ENCODE peak calls at places on chromosomes 13 and 19, in six cellular contexts. O is adrenal gland, X is heart left ventricle, M is upper lobe of left lung, V is GM12878, W is tibial nerve. T is an unnamed sample.

GRCh38 chr19:4909172-4909896 is at the start of gene UHRF1:
- DNase-seq in O (no peak), X (no peak), M (no peak), V (no peak), W (no peak), T (no peak)

GRCh38 chr19:17942582-17943283 is 9.9 kb downstream of the CCDC124 start:
- DNase-seq in O (peak; percentile 19), X (no peak), M (no peak), V (no peak), W (no peak), T (no peak)

GRCh38 chr13:72456486-72456885 is 270.9 kb downstream of the MZT1 start:
- DNase-seq in O (no peak), X (no peak), M (no peak), V (no peak), W (no peak), T (no peak)

GRCh38 chr13:110307697-110308376 is 753 bp downstream of the COL4A2 start:
- DNase-seq in O (no peak), X (no peak), M (no peak), V (no peak), W (no peak), T (no peak)

GRCh38 chr13:77784531-77784930 is 87.0 kb downstream of the SLAIN1 start:
- DNase-seq in O (no peak), X (no peak), M (no peak), V (no peak), W (no peak), T (no peak)

GRCh38 chr19:37938379-37938778 is 31.4 kb downstream of the SIPA1L3 start:
- DNase-seq in O (no peak), X (no peak), M (no peak), V (no peak), W (no peak), T (no peak)

GRCh38 chr13:94192576-94192975 is 286.9 kb downstream of the DCT start:
- DNase-seq in O (peak; percentile 49), X (no peak), M (peak; percentile 29), V (no peak), W (peak; percentile 30), T (peak; percentile 18)

GRCh38 chr19:10624585-10624984 is 768 bp upstream of the SLC44A2 start:
- DNase-seq in O (no peak), X (no peak), M (no peak), V (no peak), W (no peak), T (no peak)

GRCh38 chr19:51382004-51382403 is 5.8 kb downstream of the LIM2 start:
- DNase-seq in O (no peak), X (no peak), M (no peak), V (no peak), W (no peak), T (no peak)

GRCh38 chr19:17332677-17333581 is 1.7 kb downstream of the ANO8 start:
- DNase-seq in O (peak; percentile 60), X (no peak), M (no peak), V (peak; percentile 40), W (no peak), T (no peak)

GRCh38 chr19:46126086-46126485 is 1.6 kb upstream of the IGFL3 start:
- DNase-seq in O (no peak), X (no peak), M (no peak), V (no peak), W (no peak), T (no peak)

GRCh38 chr13:44908712-44909111 is 80.6 kb downstream of the NUFIP1 start:
- DNase-seq in O (no peak), X (no peak), M (no peak), V (no peak), W (no peak), T (no peak)

GRCh38 chr13:108315955-108316354 is 46.4 kb downstream of the TNFSF13B start:
- DNase-seq in O (no peak), X (no peak), M (no peak), V (no peak), W (no peak), T (no peak)

GRCh38 chr13:28819748-28820098 is 416 bp upstream of the MTUS2 start:
- DNase-seq in O (peak; percentile 57), X (peak; percentile 55), M (peak; percentile 28), V (no peak), W (no peak), T (no peak)

GRCh38 chr13:50060718-50061117 is 45.5 kb downstream of the KCNRG start:
- DNase-seq in O (no peak), X (no peak), M (no peak), V (no peak), W (no peak), T (no peak)

GRCh38 chr13:70568571-70568970 is 460.3 kb upstream of the KLHL1 start:
- DNase-seq in O (peak; percentile 16), X (no peak), M (no peak), V (peak; percentile 5), W (peak; percentile 55), T (peak; percentile 9)

GRCh38 chr13:97030705-97031452 is 36.6 kb upstream of the OXGR1 start:
- DNase-seq in O (peak; percentile 29), X (no peak), M (no peak), V (no peak), W (no peak), T (no peak)

GRCh38 chr13:98975822-98976261 is 2.0 kb downstream of the DOCK9 start:
- DNase-seq in O (peak; percentile 9), X (no peak), M (peak; percentile 52), V (no peak), W (no peak), T (no peak)

GRCh38 chr13:110405597-110406450 is 98.7 kb downstream of the COL4A2 start:
- DNase-seq in O (no peak), X (no peak), M (no peak), V (no peak), W (no peak), T (no peak)

GRCh38 chr13:31951215-31951678 is 80.3 kb upstream of the FRY start:
- DNase-seq in O (peak; percentile 65), X (peak; percentile 51), M (peak; percentile 95), V (peak; percentile 89), W (peak; percentile 48), T (no peak)

GRCh38 chr13:87052731-87053130 is 618.4 kb upstream of the SLITRK5 start:
- DNase-seq in O (no peak), X (no peak), M (no peak), V (no peak), W (no peak), T (no peak)

GRCh38 chr19:21117041-21117907 is 24.6 kb upstream of the ZNF431 start:
- DNase-seq in O (no peak), X (no peak), M (no peak), V (no peak), W (no peak), T (no peak)

GRCh38 chr19:2432131-2432848 is 4.9 kb upstream of the TIMM13 start:
- DNase-seq in O (no peak), X (no peak), M (no peak), V (no peak), W (no peak), T (no peak)

GRCh38 chr19:44254496-44254895 is 5.2 kb upstream of the ZNF233 start:
- DNase-seq in O (no peak), X (no peak), M (no peak), V (no peak), W (no peak), T (no peak)

GRCh38 chr13:73849292-73849691 is 284.9 kb downstream of the KLF12 start:
- DNase-seq in O (no peak), X (no peak), M (no peak), V (no peak), W (no peak), T (no peak)

GRCh38 chr13:30340367-30341184 is 33.2 kb upstream of the KATNAL1 start:
- DNase-seq in O (peak; percentile 91), X (peak; percentile 48), M (peak; percentile 60), V (no peak), W (peak; percentile 19), T (no peak)

GRCh38 chr13:114119196-114119595 is 13.2 kb downstream of the RASA3 start:
- DNase-seq in O (no peak), X (no peak), M (no peak), V (no peak), W (no peak), T (no peak)
- TF ChIP-seq POLR2A in O (no peak), X (no peak), M (no peak), V (no peak), W (no peak), T (no peak)

GRCh38 chr19:55086730-55087541 is 11.3 kb downstream of the EPS8L1 start:
- DNase-seq in O (peak; percentile 95), X (peak; percentile 96), M (peak; percentile 91), V (no peak), W (peak; percentile 87), T (peak; percentile 92)
- TF ChIP-seq POLR2A in O (no peak), X (peak; percentile 24), M (no peak), V (peak; percentile 15), W (no peak), T (peak; percentile 16)

DNA sequence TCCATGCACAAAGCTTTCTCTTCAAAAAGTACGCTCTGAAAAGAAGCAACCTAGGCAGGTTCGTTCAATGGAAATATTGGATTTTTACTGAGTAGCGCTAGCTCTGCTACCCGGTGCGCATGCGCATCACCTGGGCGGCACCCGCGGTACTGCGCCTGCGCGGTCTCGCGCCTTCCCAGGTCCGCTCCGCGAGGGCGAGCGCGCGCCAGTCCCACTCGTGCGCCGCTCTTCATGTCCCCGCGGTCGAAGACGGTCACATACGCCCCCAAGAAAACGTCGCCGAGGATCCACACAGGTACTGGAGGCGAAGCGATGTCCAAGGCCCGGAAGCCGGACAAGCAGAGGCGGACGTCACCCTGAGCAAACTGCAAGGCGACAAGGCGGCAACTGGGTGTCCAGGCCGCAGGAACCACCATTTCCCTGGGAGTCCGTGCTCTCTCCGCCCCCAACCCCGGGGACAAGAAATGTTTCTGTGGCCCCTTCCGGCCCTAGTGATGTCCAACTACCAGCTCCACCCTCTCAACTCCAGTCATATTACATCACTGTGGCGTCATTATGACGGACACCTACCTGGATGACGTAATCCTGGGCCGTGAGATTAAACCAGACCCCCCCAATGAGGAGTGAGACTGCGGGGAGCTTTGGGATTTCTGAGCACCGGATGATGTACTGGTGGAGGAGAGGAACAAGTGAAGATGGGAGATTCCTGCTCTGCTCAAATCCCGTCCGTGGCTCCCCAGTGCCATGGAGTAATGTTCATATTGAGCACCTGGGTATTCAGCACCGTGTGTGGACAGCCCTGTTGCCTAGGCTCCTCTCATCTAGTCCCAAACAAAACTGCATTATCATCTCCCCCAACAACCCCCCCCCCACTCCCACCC is 4.8 kb upstream of the KCNC3 start:
- DNase-seq in O (peak; percentile 74), X (peak; percentile 66), M (peak; percentile 70), V (no peak), W (peak; percentile 36), T (peak; percentile 68)
- TF ChIP-seq POLR2A in O (peak; percentile 35), X (peak; percentile 56), M (no peak), V (peak; percentile 87), W (peak; percentile 55), T (peak; percentile 65)

DNA sequence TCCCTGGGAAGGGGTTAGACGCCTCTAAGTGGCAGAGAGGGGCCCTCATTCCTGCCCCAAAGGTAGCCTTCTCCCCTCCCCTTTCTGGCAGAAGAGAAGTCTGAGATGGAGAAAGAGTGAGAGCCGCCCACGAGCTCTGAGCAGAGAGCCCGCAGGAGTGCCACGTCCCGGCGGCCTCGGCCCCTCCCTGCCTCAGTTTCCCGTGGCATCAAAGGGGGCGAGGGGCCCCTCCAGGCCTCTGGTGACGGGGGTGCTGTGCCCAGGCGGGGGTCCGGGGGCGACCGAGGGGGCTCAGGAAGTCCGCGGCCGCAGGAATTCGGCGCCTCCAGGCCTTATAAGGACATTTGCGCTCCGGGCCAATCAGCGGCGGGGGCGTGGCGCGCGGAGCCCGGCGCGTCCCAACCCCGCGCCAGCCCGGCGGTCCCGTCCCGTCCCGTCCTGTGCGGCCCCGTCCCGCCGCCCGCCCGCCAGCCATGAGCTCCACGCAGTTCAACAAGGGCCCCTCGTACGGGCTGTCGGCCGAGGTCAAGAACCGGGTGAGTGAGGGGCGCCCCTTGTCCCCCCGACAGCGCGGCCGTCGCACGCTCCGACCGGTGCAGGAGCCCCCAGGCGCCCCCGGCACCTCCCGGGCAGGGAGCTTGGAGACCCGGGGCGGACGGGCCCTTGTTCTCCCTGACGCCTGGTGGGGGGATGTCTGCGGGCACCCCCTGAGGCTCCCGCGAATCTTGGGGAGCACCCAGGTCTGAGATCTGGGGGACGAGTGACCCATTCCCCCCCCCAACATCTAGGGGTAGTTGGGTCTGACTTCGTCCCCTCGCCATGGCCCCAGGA is at the start of gene CNN2:
- DNase-seq in O (peak; percentile 80), X (peak; percentile 83), M (peak; percentile 89), V (no peak), W (peak; percentile 71), T (peak; percentile 82)
- TF ChIP-seq POLR2A in O (peak; percentile 58), X (peak; percentile 88), M (peak; percentile 38), V (peak; percentile 89), W (peak; percentile 85), T (peak; percentile 95)